ENCODE peak calls at places on chromosomes 12 and 14, in five cellular contexts. J is C1 segment of cervical spinal cord, Y is upper lobe of right lung, G is nephron progenitor cell, N is T-helper 2 cell. Q is an unnamed sample.

GRCh38 chr14:73795974-73796373 is 55.7 kb upstream of the PTGR2 start:
- DNase-seq in J (no peak), Y (no peak), G (no peak), N (no peak), Q (no peak)

GRCh38 chr12:54723653-54724256 is 75.6 kb upstream of the DCD start:
- DNase-seq in J (no peak), Y (no peak), G (no peak), N (peak), Q (no peak)

GRCh38 chr12:41189395-41190251 is 1.5 kb downstream of the PDZRN4 start:
- DNase-seq in J (peak), Y (no peak), G (peak), N (no peak), Q (no peak)

GRCh38 chr12:20220339-20220738 is 148.0 kb upstream of the PDE3A start:
- DNase-seq in J (no peak), Y (no peak), G (no peak), N (peak), Q (no peak)

GRCh38 chr12:131129839-131130238 is 176.1 kb downstream of the ADGRD1 start:
- DNase-seq in J (no peak), Y (peak), G (no peak), N (no peak), Q (no peak)

GRCh38 chr12:123111498-123112165 is 39.3 kb downstream of the PITPNM2 start:
- DNase-seq in J (no peak), Y (no peak), G (no peak), N (no peak), Q (no peak)

GRCh38 chr14:90383731-90384542 is 12.9 kb upstream of the CALM1 start:
- DNase-seq in J (peak), Y (peak), G (peak), N (peak), Q (peak)

GRCh38 chr14:52075371-52075770 is 6.5 kb upstream of the NID2 start:
- DNase-seq in J (no peak), Y (no peak), G (no peak), N (no peak), Q (no peak)

GRCh38 chr12:53057816-53058500 is 8.1 kb downstream of the TNS2 start:
- DNase-seq in J (no peak), Y (peak), G (no peak), N (no peak), Q (no peak)

GRCh38 chr14:76902591-76902990 is 76.4 kb downstream of the LRRC74A start:
- DNase-seq in J (no peak), Y (no peak), G (no peak), N (no peak), Q (no peak)

GRCh38 chr12:79255326-79255725 is 390.8 kb downstream of the SYT1 start:
- DNase-seq in J (no peak), Y (no peak), G (no peak), N (no peak), Q (no peak)

GRCh38 chr12:107277850-107278249 is 184.5 kb upstream of the CRY1 start:
- DNase-seq in J (no peak), Y (no peak), G (no peak), N (no peak), Q (no peak)

GRCh38 chr12:103964805-103965204 is 867 bp upstream of the TDG start:
- DNase-seq in J (no peak), Y (no peak), G (no peak), N (peak), Q (no peak)

GRCh38 chr12:104651812-104652211 is 195.1 kb downstream of the CHST11 start:
- DNase-seq in J (no peak), Y (no peak), G (no peak), N (no peak), Q (peak)

GRCh38 chr12:68462799-68463198 is 130.6 kb upstream of the MDM1 start:
- DNase-seq in J (no peak), Y (no peak), G (no peak), N (peak), Q (no peak)